ENCODE peak calls at places on chromosome 20, in four cellular contexts. Y is ovary, M is K562, U is colonic mucosa. G is an unnamed sample.

GRCh38 chr20:20697325-20697845 is 15.1 kb downstream of the RALGAPA2 start:
- DNase-seq in Y (no peak), M (no peak), U (no peak), G (no peak)

GRCh38 chr20:62766716-62767115 is 29.6 kb upstream of the MRGBP start:
- DNase-seq in Y (no peak), M (no peak), U (peak; percentile 49), G (no peak)

GRCh38 chr20:50712771-50713676 is 18.4 kb upstream of the PARD6B start:
- DNase-seq in Y (no peak), M (no peak), U (no peak), G (no peak)

GRCh38 chr20:41086402-41087324 is 50.7 kb upstream of the PLCG1 start:
- DNase-seq in Y (no peak), M (peak; percentile 85), U (no peak), G (peak; percentile 30)

GRCh38 chr20:58054744-58055373 is 173.6 kb downstream of the ANKRD60 start:
- DNase-seq in Y (peak; percentile 88), M (no peak), U (peak; percentile 46), G (peak; percentile 33)

GRCh38 chr20:48329676-48330644 is 497.8 kb downstream of the PREX1 start:
- DNase-seq in Y (no peak), M (peak; percentile 25), U (no peak), G (peak; percentile 26)

GRCh38 chr20:41162396-41162795 is 25.1 kb downstream of the PLCG1 start:
- DNase-seq in Y (no peak), M (no peak), U (no peak), G (no peak)

GRCh38 chr20:10492065-10492464 is 57.0 kb downstream of the SLX4IP start:
- DNase-seq in Y (no peak), M (no peak), U (no peak), G (no peak)

GRCh38 chr20:31835977-31836852 is 9.2 kb downstream of the FOXS1 start:
- DNase-seq in Y (peak; percentile 61), M (peak; percentile 87), U (peak; percentile 68), G (no peak)

GRCh38 chr20:17933711-17934110 is 34.9 kb downstream of the SNX5 start:
- DNase-seq in Y (no peak), M (no peak), U (no peak), G (no peak)

GRCh38 chr20:36880741-36881250 is 4.9 kb downstream of the TLDC2 start:
- DNase-seq in Y (no peak), M (no peak), U (no peak), G (no peak)

GRCh38 chr20:38001173-38001875 is 31.9 kb downstream of the TTI1 start:
- DNase-seq in Y (no peak), M (no peak), U (no peak), G (no peak)

GRCh38 chr20:24818056-24818455 is 131.0 kb upstream of the CST7 start:
- DNase-seq in Y (no peak), M (no peak), U (no peak), G (no peak)

GRCh38 chr20:34088305-34088870 is 23.7 kb downstream of the EIF2S2 start:
- DNase-seq in Y (no peak), M (no peak), U (no peak), G (no peak)

GRCh38 chr20:51380401-51381385 is 161.8 kb downstream of the NFATC2 start:
- DNase-seq in Y (no peak), M (peak; percentile 43), U (no peak), G (no peak)

GRCh38 chr20:41692479-41693135 is 74.4 kb upstream of the CHD6 start:
- DNase-seq in Y (peak; percentile 86), M (peak; percentile 86), U (no peak), G (peak; percentile 92)

GRCh38 chr20:37194616-37195015 is 15.3 kb upstream of the MROH8 start:
- DNase-seq in Y (no peak), M (no peak), U (no peak), G (no peak)

GRCh38 chr20:10560681-10561080 is 113.1 kb downstream of the JAG1 start:
- DNase-seq in Y (no peak), M (no peak), U (no peak), G (no peak)

GRCh38 chr20:22509090-22509938 is 75.1 kb downstream of the FOXA2 start:
- DNase-seq in Y (no peak), M (no peak), U (no peak), G (no peak)

DNA sequence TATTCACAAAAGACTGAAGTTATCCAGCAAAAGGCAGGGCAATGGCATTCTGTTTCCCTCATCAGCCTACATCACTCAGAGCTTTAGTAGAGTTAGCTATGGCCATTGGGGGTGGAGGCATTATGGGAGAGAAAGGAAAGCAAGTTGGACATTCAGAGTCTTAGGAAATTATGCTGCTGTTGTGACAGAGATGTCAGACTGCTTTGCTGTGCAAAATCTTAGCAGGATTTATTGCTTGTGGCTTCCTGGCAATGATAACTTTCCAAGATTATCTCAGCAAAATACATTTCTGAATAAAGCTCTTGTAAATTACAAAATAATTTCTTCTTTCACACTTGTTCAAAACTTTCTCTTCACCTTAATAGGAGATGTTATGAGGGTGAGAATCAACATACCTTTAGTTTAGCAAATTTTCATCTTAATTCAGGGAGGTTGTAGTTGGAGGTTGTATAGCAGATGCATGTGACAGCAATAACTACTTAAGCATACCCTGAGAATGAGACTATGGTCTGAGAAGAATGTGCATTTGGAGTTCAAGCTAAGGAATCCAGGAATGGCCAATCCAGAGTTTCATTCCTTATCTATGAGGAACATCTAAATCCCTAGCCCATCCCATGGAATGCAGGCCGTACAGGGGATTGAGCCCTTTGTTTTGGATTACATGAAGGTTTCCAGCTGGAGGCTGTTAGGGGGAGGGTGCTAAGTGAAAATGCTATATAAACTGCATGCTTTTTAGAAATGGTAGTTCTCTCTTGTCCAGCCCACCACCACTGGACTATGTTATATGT is 179.8 kb downstream of the HAO1 start:
- DNase-seq in Y (no peak), M (no peak), U (no peak), G (no peak)
- H3K9me3 ChIP-seq in Y (no peaks in the 10 kb centered on the region), M (no peaks in the 10 kb centered on the region), U (no peaks in the 10 kb centered on the region), G (no peaks in the 10 kb centered on the region)

GRCh38 chr20:2838170-2838797 is 2.2 kb downstream of the PCED1A start:
- DNase-seq in Y (no peak), M (no peak), U (no peak), G (no peak)
- TF ChIP-seq CTCF in Y (no peak), M (no peak), U (no peak), G (no peak)

GRCh38 chr20:56316051-56316450 is 42.7 kb upstream of the FAM210B start:
- DNase-seq in Y (no peak), M (no peak), U (no peak), G (no peak)

DNA sequence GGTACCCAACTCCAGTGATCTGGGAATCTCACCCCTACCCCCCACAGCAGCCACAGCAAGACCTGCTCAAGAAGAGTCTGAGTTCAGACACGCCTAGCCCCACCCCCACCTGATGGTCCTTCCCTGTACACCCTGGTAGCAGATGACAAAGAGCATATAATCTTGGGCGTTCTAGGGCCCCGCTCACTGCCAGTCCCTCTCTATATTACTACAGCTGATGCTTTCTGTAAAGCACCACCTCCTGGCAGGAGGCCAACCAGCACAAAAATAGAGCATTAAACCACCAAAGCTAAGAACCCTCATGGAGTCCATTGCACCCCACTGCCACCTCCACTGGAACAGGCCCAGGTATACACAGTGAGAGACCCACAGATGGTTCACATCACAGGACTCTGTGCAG is 42.3 kb upstream of the FAM210B start:
- DNase-seq in Y (no peak), M (no peak), U (no peak), G (no peak)
- H3K9me3 ChIP-seq in Y (no peaks in the 10 kb centered on the region), M (no peaks in the 10 kb centered on the region), U (no peaks in the 10 kb centered on the region), G (no peaks in the 10 kb centered on the region)

GRCh38 chr20:59824711-59825562 is 108.5 kb downstream of the SYCP2 start:
- DNase-seq in Y (no peak), M (no peak), U (peak; percentile 13), G (no peak)
- TF ChIP-seq CTCF in Y (no peak), M (no peak), U (no peak), G (no peak)

G was measured in cardiac muscle cell.